ENCODE peak calls at places on chromosomes 11 and 22, in six cellular contexts. U, I, Y, P, A and Z are unnamed samples.

GRCh38 chr11:34501962-34502361 is 11.6 kb downstream of the ELF5 start:
- DNase-seq in I (no peak), A (no peak), P (no peak), Y (no peak), U (peak), Z (no peak)

GRCh38 chr11:28984216-28984615 is 876.0 kb downstream of the METTL15 start:
- DNase-seq in I (no peak), U (no peak), P (no peak), A (no peak), Y (no peak), Z (no peak)

GRCh38 chr22:44357962-44358553 is 45.3 kb upstream of the SHISAL1 start:
- DNase-seq in I (peak), Y (no peak), P (no peak), A (peak), U (no peak), Z (peak)

GRCh38 chr11:13127161-13127560 is 118.0 kb downstream of the RASSF10 start:
- DNase-seq in P (no peak), Y (no peak), I (no peak), U (no peak), A (no peak), Z (no peak)

GRCh38 chr11:72072348-72072747 is 8.0 kb downstream of the NUMA1 start:
- DNase-seq in P (peak), Y (no peak), U (no peak), I (peak), A (peak), Z (no peak)

GRCh38 chr11:66625041-66625751 is 8.8 kb downstream of the RBM14 start:
- DNase-seq in A (no peak), P (no peak), I (no peak), Y (no peak), U (no peak), Z (no peak)

GRCh38 chr11:61077936-61078335 is 24.4 kb upstream of the CD5 start:
- DNase-seq in A (no peak), I (no peak), Y (no peak), U (no peak), P (no peak), Z (no peak)

GRCh38 chr11:60916669-60917206 is 2.8 kb downstream of the TMEM109 start:
- DNase-seq in Y (no peak), U (no peak), A (no peak), I (no peak), P (no peak), Z (no peak)

GRCh38 chr11:59175104-59175503 is 3.2 kb downstream of the DTX4 start:
- DNase-seq in Y (no peak), U (peak), P (no peak), A (no peak), I (no peak), Z (no peak)

GRCh38 chr11:122813176-122813917 is 25.0 kb upstream of the CRTAM start:
- DNase-seq in A (no peak), I (no peak), U (no peak), Y (no peak), P (no peak), Z (no peak)

GRCh38 chr22:48256776-48257689 is 1494.6 kb downstream of the TBC1D22A start:
- DNase-seq in I (no peak), Y (no peak), A (no peak), P (no peak), U (no peak), Z (no peak)

GRCh38 chr22:42933783-42934144 is 76.7 kb upstream of the ARFGAP3 start:
- DNase-seq in Y (no peak), A (peak), P (peak), U (no peak), I (peak), Z (no peak)

GRCh38 chr11:69040581-69041260 is 8.0 kb upstream of the TPCN2 start:
- DNase-seq in A (peak), U (no peak), I (peak), Y (no peak), P (no peak), Z (no peak)

GRCh38 chr22:36101756-36102155 is 58.8 kb downstream of the APOL3 start:
- DNase-seq in P (no peak), I (no peak), U (no peak), A (no peak), Y (no peak), Z (no peak)

GRCh38 chr11:72552399-72552910 is 118.1 kb upstream of the CLPB start:
- DNase-seq in I (peak), A (no peak), U (no peak), Y (no peak), P (no peak), Z (no peak)

GRCh38 chr22:21697866-21698265 is 32.1 kb downstream of the PPIL2 start:
- DNase-seq in U (no peak), I (peak), P (no peak), Y (no peak), A (peak), Z (no peak)

GRCh38 chr11:78372114-78372768 is 45.4 kb downstream of the GAB2 start:
- DNase-seq in A (no peak), P (no peak), Y (no peak), I (no peak), U (no peak), Z (no peak)

GRCh38 chr11:2450321-2451041 is 5.7 kb downstream of the KCNQ1 start:
- DNase-seq in I (no peak), P (no peak), Y (no peak), A (no peak), U (no peak), Z (peak)

GRCh38 chr22:29727248-29727551 is 7.4 kb downstream of the CABP7 start:
- DNase-seq in P (peak), Y (no peak), A (no peak), I (peak), U (no peak), Z (no peak)

GRCh38 chr11:9752091-9752490 is 88.2 kb downstream of the SWAP70 start:
- DNase-seq in A (peak), P (peak), I (no peak), Y (no peak), U (no peak), Z (peak)

GRCh38 chr11:44309483-44310197 is at the start of gene ALX4:
- DNase-seq in Y (no peak), I (peak), A (no peak), P (peak), U (no peak), Z (no peak)

GRCh38 chr11:69106124-69106811 is 49.5 kb upstream of the SMIM38 start:
- DNase-seq in I (no peak), P (no peak), Y (no peak), U (no peak), A (no peak), Z (peak)

GRCh38 chr11:113314389-113315301 is at the start of gene TTC12:
- DNase-seq in Y (peak), A (peak), I (peak), P (peak), U (peak), Z (peak)

GRCh38 chr11:75022759-75023396 is 34.1 kb downstream of the NEU3 start:
- DNase-seq in P (peak), U (peak), Y (peak), A (peak), I (peak), Z (peak)

GRCh38 chr11:119052163-119052814 is 4.7 kb downstream of the HYOU1 start:
- DNase-seq in P (no peak), U (no peak), I (no peak), Y (no peak), A (no peak), Z (no peak)
- H3K4me3 ChIP-seq in P (no peak), U (no peak), I (no peak), Y (no peak), A (no peak), Z (no peak)

GRCh38 chr11:77062924-77063323 is 3.8 kb upstream of the CAPN5 start:
- DNase-seq in Y (no peak), A (no peak), U (no peak), I (no peak), P (no peak), Z (no peak)
- TF ChIP-seq CTCF in Y (no peak), A (no peak), U (no peak), I (peak), P (peak), Z (no peak)

DNA sequence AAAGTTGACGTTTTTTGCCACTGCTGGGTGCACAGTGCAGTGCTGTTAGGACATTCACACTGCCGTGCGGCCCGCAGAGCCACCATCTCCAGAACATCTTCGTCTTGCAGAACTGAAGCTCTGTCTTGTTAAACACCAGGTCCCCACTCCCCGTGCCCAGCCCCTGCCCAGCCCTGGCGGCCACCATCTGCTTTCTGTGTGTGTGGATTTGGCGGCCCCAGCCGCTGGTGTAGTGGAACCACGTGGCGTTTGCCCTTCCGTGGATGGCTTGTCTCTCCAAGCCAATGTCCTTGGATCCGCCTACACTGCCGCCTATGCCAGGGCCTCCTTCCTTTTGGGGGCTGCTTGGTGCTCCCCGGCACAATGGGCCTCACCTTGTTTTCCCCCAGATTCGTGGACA is 8.2 kb upstream of the MUC5AC start:
- DNase-seq in A (no peak), P (no peak), U (no peak), Y (no peak), I (no peak), Z (no peak)
- H3K4me3 ChIP-seq in A (no peak), P (no peak), U (no peak), Y (no peak), I (no peak), Z (no peak)

GRCh38 chr22:19755722-19756287 is 4.8 kb upstream of the TBX1 start:
- DNase-seq in I (no peak), Y (no peak), P (no peak), A (no peak), U (no peak), Z (no peak)
- TF ChIP-seq CTCF in I (no peak), Y (no peak), P (no peak), A (no peak), U (no peak), Z (no peak)

GRCh38 chr22:50251472-50252054 is 498 bp upstream of the HDAC10 start:
- DNase-seq in A (no peak), Y (no peak), I (no peak), P (no peak), U (no peak), Z (no peak)
- H3K4me3 ChIP-seq in A (peak), Y (peak), I (no peak), P (peak), U (no peak), Z (peak)

DNA sequence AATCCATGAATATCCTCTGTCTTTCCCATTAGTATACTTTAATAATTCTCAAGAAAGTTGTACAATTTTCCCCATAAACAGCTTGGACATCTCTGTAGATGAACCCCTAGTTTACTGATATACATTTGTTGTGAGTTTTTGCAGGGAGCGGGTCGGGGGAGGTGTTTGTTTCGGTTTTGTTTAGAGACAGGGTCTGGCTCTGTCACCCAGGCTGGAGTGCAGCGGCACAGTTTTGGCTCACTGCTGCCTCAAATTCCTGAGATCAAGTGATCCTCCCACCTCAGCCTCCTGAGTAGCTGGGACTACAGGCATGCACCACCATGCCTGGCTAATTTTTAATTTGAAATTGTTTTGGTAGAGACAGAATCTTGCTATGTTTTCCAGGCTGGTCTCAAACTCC is 57.6 kb downstream of the IGLL5 start:
- DNase-seq in U (no peak), I (no peak), A (no peak), P (no peak), Y (no peak), Z (no peak)
- TF ChIP-seq CTCF in U (no peak), I (no peak), A (no peak), P (no peak), Y (no peak), Z (no peak)

GRCh38 chr22:35065796-35066218 is at the start of gene ISX:
- DNase-seq in U (no peak), I (no peak), P (peak), A (no peak), Y (no peak), Z (no peak)
- H3K4me3 ChIP-seq in U (no peak), I (no peak), P (peak), A (no peak), Y (no peak), Z (no peak)